ENCODE peak calls at places on chromosomes 16 and 17, in four cellular contexts. M, P, N and F are unnamed samples. For H3K4me1, the result is how much of the 10 kb centered on the place peaks cover.

GRCh38 chr17:17443173-17443572 is 33.6 kb upstream of the MED9 start:
- DNase-seq in M (no peak), P (no peak), N (no peak), F (no peak)

GRCh38 chr17:37605081-37605480 is 4.1 kb downstream of the SYNRG start:
- DNase-seq in M (no peak), P (no peak), N (no peak), F (no peak)

GRCh38 chr17:39740357-39741111 is 2.8 kb downstream of the GRB7 start:
- DNase-seq in M (no peak), P (no peak), N (no peak), F (no peak)

GRCh38 chr17:74163271-74163821 is 40.1 kb upstream of the RPL38 start:
- DNase-seq in M (peak), P (peak), N (no peak), F (no peak)

GRCh38 chr17:145671-146541 is 8.5 kb downstream of the SCGB1C2 start:
- DNase-seq in M (no peak), P (peak), N (peak), F (peak)

GRCh38 chr17:41972571-41973411 is 6.2 kb downstream of the CNP start:
- DNase-seq in M (no peak), P (peak), N (peak), F (no peak)

GRCh38 chr17:39781028-39781800 is 43.5 kb downstream of the GRB7 start:
- DNase-seq in M (no peak), P (no peak), N (no peak), F (no peak)

GRCh38 chr17:27871407-27871806 is 21.8 kb downstream of the LYRM9 start:
- DNase-seq in M (no peak), P (no peak), N (no peak), F (no peak)

GRCh38 chr16:88599825-88600538 is 29.8 kb downstream of the ZC3H18 start:
- DNase-seq in M (no peak), P (no peak), N (no peak), F (peak)

GRCh38 chr16:47881574-47881973 is 274.2 kb downstream of the ABCC12 start:
- DNase-seq in M (no peak), P (no peak), N (no peak), F (no peak)

GRCh38 chr16:66328282-66328681 is 38.2 kb upstream of the CDH5 start:
- DNase-seq in M (no peak), P (no peak), N (no peak), F (no peak)

GRCh38 chr17:39671651-39672521 is 3.6 kb downstream of the PNMT start:
- DNase-seq in M (peak), P (peak), N (no peak), F (no peak)

GRCh38 chr17:28173071-28173561 is 130.6 kb downstream of the NLK start:
- DNase-seq in M (no peak), P (no peak), N (no peak), F (no peak)

GRCh38 chr16:68749424-68749823 is 12.3 kb downstream of the CDH1 start:
- DNase-seq in M (no peak), P (no peak), N (no peak), F (no peak)

GRCh38 chr17:39826334-39826733 is 37.8 kb downstream of the IKZF3 start:
- DNase-seq in M (no peak), P (no peak), N (no peak), F (no peak)

GRCh38 chr16:56872863-56873391 is 7.9 kb downstream of the SLC12A3 start:
- DNase-seq in M (no peak), P (no peak), N (no peak), F (no peak)

GRCh38 chr17:35616506-35616905 is 29.4 kb downstream of the AP2B1 start:
- DNase-seq in M (no peak), P (no peak), N (no peak), F (no peak)

GRCh38 chr16:85888405-85889331 is 10.3 kb upstream of the IRF8 start:
- DNase-seq in M (no peak), P (no peak), N (no peak), F (no peak)

GRCh38 chr17:65323055-65323454 is 185.9 kb downstream of the RGS9 start:
- DNase-seq in M (no peak), P (no peak), N (no peak), F (no peak)

GRCh38 chr16:69477546-69477945 is 53.1 kb downstream of the CYB5B start:
- DNase-seq in M (no peak), P (no peak), N (no peak), F (peak)

GRCh38 chr17:42361781-42362186 is 26.5 kb downstream of the STAT3 start:
- DNase-seq in M (no peak), P (no peak), N (no peak), F (no peak)

GRCh38 chr17:38707678-38708351 is 2.7 kb downstream of the MLLT6 start:
- DNase-seq in M (no peak), P (no peak), N (no peak), F (no peak)

GRCh38 chr17:64024781-64025731 is 4.6 kb upstream of the ICAM2 start:
- DNase-seq in M (no peak), P (no peak), N (no peak), F (no peak)

GRCh38 chr17:78716814-78717393 is 65.2 kb downstream of the CYTH1 start:
- DNase-seq in M (peak), P (peak), N (peak), F (no peak)

GRCh38 chr17:35807371-35808144 is 1.7 kb upstream of the TAF15 start:
- DNase-seq in M (no peak), P (no peak), N (no peak), F (no peak)

DNA sequence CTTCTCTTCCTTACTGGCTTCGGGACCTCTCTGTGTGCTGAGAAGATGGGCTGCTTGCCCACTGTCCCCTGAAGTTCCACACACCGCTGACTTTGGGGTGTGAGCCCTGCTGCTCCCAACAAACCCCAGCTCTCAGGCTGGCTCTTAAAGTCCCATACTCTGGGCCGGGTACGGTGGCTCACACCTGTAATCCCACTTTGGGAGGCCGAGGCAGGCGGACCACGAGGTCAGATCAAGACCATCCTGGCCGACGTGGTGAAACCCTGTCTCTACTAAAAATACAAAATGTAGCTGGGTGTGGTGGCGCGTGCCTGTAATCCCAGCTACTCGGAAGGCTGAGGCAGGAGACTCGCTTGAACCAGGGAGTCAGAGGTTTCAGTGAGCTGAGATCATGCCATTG is 17.2 kb downstream of the CD7 start:
- DNase-seq in M (no peak), P (no peak), N (no peak), F (no peak)
- H3K4me1 ChIP-seq in M (under half), P (under half), N (under half), F (under half)

DNA sequence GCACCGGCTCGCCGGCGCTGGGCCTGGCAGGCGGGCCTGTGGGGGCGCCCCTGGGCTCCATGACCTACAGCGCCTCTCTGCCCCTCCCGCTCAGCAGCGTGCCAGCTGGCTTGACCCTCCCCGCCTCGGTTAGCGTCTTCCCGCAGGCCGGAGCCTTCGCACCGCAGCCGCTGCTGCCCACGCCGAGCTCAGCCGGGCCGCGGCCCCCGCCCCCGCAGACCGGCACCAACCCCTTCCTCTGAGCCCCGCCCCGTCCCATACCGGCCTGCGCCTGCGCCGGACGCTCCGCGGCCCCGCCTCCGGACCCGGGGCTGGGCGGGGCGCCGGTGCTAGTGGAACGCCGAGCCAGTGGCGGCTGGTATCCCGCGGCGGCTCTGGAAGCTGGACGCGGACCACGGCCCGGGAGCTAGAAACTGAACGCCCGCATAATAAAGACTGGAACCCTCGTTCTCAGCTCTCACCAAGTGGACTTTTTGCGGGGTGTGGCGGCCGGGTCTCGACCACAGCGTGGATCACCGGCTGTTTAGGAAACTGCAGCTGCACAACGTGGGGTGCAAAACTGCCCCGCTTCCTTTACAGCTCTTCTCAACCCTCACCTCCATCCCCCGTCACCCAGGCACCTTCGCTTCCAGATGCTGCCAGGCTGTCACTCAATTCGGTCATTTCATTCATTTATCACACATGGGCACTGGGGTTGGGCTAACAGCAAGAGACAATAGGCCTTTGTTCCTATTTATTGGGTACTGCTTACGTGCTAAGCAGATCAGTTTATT is 4.9 kb upstream of the SPATA20 start:
- DNase-seq in M (peak), P (peak), N (peak), F (peak)
- H3K4me1 ChIP-seq in M (under half), P (under half), N (under half), F (under half)

DNA sequence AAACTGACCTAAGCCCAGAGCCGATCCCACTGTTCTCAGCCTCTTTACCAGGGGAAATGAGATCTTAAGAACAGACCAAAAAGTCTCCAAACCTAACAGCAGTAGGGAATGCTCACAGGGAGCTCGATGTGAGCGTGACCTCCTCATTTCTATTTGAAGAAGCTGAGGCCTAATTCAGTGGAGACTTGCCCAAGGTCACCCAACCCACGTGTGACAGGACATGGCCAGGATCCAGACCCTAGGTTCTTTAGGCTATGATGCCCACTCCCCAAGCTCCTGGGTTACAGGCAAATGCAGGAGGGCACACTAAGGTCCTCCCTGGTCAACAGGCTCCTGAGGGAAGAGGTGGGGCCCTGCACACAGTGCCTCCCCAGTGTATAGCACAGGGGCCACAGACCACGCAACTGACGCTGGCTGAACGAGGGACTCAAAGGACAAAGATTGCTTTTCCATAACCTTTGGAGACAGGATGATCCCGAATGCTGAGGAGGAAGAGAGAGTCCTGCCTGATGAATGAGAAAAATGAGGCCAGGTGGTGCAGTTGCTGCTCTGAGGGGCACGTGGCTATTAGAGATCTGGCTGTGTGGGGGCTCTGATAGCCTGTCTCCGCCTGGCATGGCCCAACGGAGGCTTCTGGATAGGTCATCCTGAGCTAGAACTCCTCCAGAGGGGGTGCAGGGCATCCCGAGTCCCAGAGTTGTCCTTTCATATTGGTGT is 24.0 kb downstream of the MAP3K14 start:
- DNase-seq in M (no peak), P (no peak), N (no peak), F (no peak)
- H3K4me1 ChIP-seq in M (under half), P (half or more), N (half or more), F (under half)

GRCh38 chr16:367333-367903 is 2.9 kb downstream of the MRPL28 start:
- DNase-seq in M (no peak), P (no peak), N (no peak), F (no peak)
- H3K4me1 ChIP-seq in M (under half), P (under half), N (under half), F (under half)

GRCh38 chr17:44106801-44107200 is 16.6 kb downstream of the HDAC5 start:
- DNase-seq in M (no peak), P (no peak), N (no peak), F (no peak)
- H3K4me1 ChIP-seq in M (under half), P (half or more), N (half or more), F (half or more)

DNA sequence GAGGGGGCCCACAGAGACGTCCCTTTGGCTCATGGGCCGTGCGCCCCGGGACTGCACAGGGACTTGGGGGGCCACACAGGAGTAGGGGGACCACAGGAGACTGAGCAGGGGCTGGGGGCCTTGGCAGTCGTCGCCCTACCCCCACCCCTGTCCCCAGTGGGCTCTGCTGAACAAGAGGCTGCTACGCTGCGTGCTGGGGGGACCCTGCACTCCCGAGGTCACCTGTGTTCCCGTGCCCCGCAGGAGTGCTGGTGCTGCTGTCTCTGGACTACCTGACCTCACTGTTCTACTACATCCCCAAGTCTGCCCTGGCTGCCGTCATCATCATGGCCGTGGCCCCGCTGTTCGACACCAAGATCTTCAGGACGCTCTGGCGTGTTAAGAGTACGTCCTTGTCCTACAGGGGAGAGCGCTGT is 14.4 kb upstream of the RNF213 start:
- DNase-seq in M (no peak), P (no peak), N (no peak), F (no peak)
- H3K4me1 ChIP-seq in M (under half), P (under half), N (under half), F (under half)

GRCh38 chr17:4789701-4789950 is 862 bp downstream of the GLTPD2 start:
- DNase-seq in M (no peak), P (no peak), N (no peak), F (no peak)
- H3K4me1 ChIP-seq in M (under half), P (under half), N (under half), F (under half)

GRCh38 chr17:81422776-81423697 is 27.8 kb downstream of the BAHCC1 start:
- DNase-seq in M (peak), P (peak), N (peak), F (peak)
- H3K4me1 ChIP-seq in M (under half), P (half or more), N (half or more), F (under half)